ENCODE peak calls at places on chromosome 2, in nine cellular contexts. V is heart right ventricle, W is cardiac muscle cell, C is neuronal stem cell, D is body of pancreas, O is PC-9, M is esophagus squamous epithelium, S is GM12878, H is pancreas. Q is an unnamed sample.

GRCh38 chr2:179861777-179862117 is 335 bp upstream of the ZNF385B start:
- DNase-seq in V (no peak), W (no peak), C (peak; percentile 38), D (no peak), O (no peak), M (no peak), S (no peak), H (no peak), Q (no peak)

GRCh38 chr2:37569986-37570688 is 101.3 kb downstream of the CDC42EP3 start:
- DNase-seq in V (no peak), W (no peak), C (no peak), D (no peak), O (no peak), M (no peak), S (no peak), H (no peak), Q (no peak)

GRCh38 chr2:62156861-62157496 is 38.9 kb upstream of the B3GNT2 start:
- DNase-seq in V (no peak), W (no peak), C (no peak), D (no peak), O (no peak), M (no peak), S (no peak), H (no peak), Q (no peak)

GRCh38 chr2:97779141-97779540 is 65.8 kb downstream of the ZAP70 start:
- DNase-seq in V (no peak), W (no peak), C (no peak), D (no peak), O (no peak), M (no peak), S (no peak), H (no peak), Q (no peak)

GRCh38 chr2:199471443-199472057 is 13.8 kb upstream of the SATB2 start:
- DNase-seq in V (peak; percentile 64), W (peak; percentile 60), C (peak; percentile 70), D (peak; percentile 75), O (peak; percentile 69), M (no peak), S (no peak), H (peak; percentile 82), Q (no peak)

GRCh38 chr2:215171151-215171550 is 32.7 kb upstream of the ABCA12 start:
- DNase-seq in V (no peak), W (peak; percentile 23), C (no peak), D (no peak), O (no peak), M (no peak), S (peak; percentile 26), H (no peak), Q (no peak)

GRCh38 chr2:188676012-188676405 is 298.2 kb upstream of the COL3A1 start:
- DNase-seq in V (no peak), W (peak; percentile 55), C (no peak), D (no peak), O (no peak), M (no peak), S (no peak), H (no peak), Q (no peak)

GRCh38 chr2:230318190-230319121 is 8.5 kb upstream of the SP140L start:
- DNase-seq in V (no peak), W (no peak), C (no peak), D (no peak), O (no peak), M (no peak), S (peak; percentile 26), H (no peak), Q (no peak)

GRCh38 chr2:240257940-240258580 is 117.6 kb upstream of the OTOS start:
- DNase-seq in V (peak; percentile 10), W (no peak), C (no peak), D (no peak), O (no peak), M (no peak), S (no peak), H (no peak), Q (no peak)

GRCh38 chr2:240256704-240257637 is 116.5 kb upstream of the OTOS start:
- DNase-seq in V (no peak), W (no peak), C (no peak), D (no peak), O (no peak), M (no peak), S (no peak), H (no peak), Q (no peak)

GRCh38 chr2:240255165-240255491 is 114.7 kb upstream of the OTOS start:
- DNase-seq in V (no peak), W (no peak), C (no peak), D (no peak), O (no peak), M (no peak), S (no peak), H (no peak), Q (no peak)

GRCh38 chr2:240254337-240255164 is 114.1 kb upstream of the OTOS start:
- DNase-seq in V (no peak), W (no peak), C (no peak), D (no peak), O (no peak), M (no peak), S (no peak), H (no peak), Q (no peak)

DNA sequence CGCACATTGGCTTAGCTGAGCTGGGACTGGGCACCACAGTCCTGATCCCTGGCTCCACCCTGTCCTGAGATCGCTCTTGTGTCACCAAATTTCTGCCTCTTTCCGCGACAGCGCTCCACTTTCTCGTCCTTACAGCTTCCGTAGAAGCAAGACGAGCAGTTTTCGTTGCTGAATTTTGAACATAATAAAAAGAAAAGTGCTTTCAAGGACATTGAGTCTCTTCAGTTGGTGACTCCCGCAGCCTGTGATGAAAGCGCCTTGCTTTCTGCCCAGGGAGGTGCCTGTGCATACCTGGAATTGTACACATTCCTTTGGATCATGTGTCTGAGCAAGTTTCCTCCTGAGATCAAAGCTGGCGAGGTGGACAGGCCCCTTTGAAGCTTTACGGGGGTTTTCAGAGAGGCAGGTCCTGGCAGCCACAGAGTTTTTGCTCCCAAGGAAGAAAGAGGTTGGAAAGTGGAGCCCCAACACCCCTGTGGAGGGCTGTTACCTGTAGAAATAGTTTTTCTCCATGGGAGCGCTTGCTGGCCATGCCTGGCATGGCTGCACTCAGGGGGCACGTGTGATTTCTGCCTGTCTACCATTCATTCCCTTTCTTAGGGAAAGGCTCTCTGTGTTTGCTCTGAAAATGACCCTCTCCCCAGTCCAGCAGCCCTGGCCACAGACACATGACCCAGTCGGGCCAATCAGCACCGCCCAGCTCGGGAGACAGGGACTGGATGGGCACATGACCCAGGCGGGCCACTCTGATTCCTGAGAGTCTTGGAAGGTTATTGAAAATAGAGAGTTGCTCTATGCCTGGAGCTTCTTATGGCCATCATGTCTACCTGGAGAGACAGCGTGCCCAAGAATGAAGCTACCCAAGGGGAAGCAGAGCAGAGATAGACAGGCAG is 115.6 kb upstream of the OTOS start:
- DNase-seq in V (no peak), W (no peak), C (no peak), D (peak; percentile 57), O (peak; percentile 86), M (no peak), S (no peak), H (no peak), Q (no peak)
- H3K27ac ChIP-seq in V (no peak overlapping the region), W (no peak overlapping the region), C (no peak overlapping the region), D (peak overlapping the region; percentile 78), O (peak overlapping the region; percentile 61), M (peak overlapping the region; percentile 46), S (no peak overlapping the region), H (peak overlapping the region; percentile 46), Q (no peak overlapping the region)

DNA sequence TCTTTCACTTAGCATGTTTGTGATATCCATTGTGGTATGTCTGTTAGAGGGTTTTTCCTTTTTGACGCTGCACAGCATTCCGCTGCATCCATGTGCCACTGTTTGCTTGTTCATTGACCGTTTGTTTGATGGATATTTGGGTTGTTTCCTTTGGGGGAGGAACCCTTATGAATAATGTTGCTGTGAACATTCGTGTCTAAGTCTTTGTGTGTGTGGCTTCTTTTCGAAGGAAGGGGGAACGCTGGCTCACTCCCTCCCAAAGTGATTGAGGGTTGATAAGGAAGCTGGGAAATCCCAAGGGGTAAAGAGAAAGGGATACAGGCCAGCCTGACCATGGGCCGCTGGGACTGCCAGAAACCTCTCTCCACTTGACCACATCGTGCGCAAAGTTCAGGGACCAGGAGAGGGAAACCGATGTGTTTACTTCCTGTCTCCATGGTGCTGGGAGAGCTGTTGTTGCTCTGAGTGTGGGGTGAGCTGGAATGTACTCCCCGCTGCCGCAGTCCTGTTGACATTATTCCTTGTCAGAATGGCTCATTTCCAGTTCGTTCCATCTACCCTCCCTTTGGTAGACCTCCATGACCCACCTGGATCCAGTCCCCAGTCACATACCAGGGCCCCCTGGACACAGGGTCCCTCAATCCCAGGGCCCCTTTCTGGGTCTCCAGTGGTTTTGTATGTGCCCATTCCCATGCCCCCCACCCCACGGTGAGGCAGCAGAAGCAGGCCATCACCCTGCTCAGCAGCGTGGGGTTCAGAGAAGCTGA is 39.6 kb downstream of the HS1BP3 start:
- DNase-seq in V (peak; percentile 74), W (peak; percentile 99), C (no peak), D (peak; percentile 57), O (peak; percentile 74), M (no peak), S (no peak), H (no peak), Q (no peak)
- H3K4me3 ChIP-seq in V (no peak overlapping the region), W (no peak overlapping the region), C (no peak overlapping the region), D (no peak overlapping the region), O (no peak overlapping the region), M (no peak overlapping the region), S (no peak overlapping the region), H (no peak overlapping the region), Q (no peak overlapping the region)

GRCh38 chr2:28375742-28376631 is 16.7 kb upstream of the FOSL2 start:
- DNase-seq in V (no peak), W (no peak), C (no peak), D (no peak), O (no peak), M (no peak), S (no peak), H (no peak), Q (no peak)
- H3K27ac ChIP-seq in V (no peak overlapping the region), W (no peak overlapping the region), C (no peak overlapping the region), D (no peak overlapping the region), O (no peak overlapping the region), M (peak overlapping the region; percentile 85), S (no peak overlapping the region), H (no peak overlapping the region), Q (no peak overlapping the region)

GRCh38 chr2:233061007-233061590 is 957 bp downstream of the INPP5D start:
- DNase-seq in V (no peak), W (no peak), C (no peak), D (no peak), O (no peak), M (no peak), S (no peak), H (no peak), Q (no peak)

GRCh38 chr2:233062946-233063268 is 2.8 kb downstream of the INPP5D start:
- DNase-seq in V (no peak), W (no peak), C (no peak), D (no peak), O (no peak), M (no peak), S (no peak), H (no peak), Q (no peak)

GRCh38 chr2:233062447-233062842 is 2.3 kb downstream of the INPP5D start:
- DNase-seq in V (no peak), W (no peak), C (no peak), D (no peak), O (no peak), M (no peak), S (no peak), H (no peak), Q (no peak)

GRCh38 chr2:233060500-233061006 is 411 bp downstream of the INPP5D start:
- DNase-seq in V (no peak), W (no peak), C (no peak), D (no peak), O (no peak), M (no peak), S (no peak), H (no peak), Q (no peak)

DNA sequence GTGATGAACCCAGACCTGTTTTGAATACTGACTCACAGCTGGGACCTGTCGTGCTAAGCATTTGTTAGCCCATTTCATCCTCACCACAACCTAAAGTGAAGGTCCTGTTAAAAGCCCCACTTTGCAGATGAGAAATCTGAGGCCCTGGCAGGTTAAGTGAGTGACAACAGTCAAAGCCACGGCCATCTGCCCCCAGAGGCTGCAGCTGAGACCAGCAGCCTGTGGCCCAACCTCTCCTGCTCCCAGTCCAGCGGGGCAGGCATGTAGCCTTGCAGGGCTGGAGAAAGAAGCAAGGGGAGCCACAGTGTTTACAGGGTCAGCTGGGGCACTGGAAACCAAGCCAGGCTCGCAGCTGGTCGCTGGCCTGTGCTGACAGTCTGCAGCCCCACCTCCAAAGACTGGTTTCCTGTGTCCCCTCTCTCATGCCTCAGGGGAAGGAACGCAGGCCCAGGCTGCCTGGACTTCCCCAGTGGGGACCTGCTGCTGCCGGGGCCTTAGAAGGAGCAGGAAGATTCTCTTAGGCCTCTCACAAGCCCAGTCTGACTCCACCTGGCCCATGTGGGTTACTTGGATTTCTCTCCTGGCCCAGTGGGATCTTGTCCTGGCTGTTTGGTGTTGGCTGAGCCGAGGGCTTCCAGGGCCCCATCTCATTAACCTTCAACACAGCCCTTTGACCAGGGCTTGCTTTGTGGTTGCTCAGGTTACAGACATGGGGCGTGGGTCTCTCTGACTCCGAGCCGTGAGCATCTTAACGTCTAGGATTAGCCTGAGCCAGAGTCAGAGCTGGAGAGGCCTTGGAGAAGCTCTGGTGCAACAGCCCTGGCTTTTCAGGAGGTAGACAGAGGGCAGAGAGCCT is 1.7 kb downstream of the INPP5D start:
- DNase-seq in V (peak; percentile 71), W (peak; percentile 14), C (no peak), D (no peak), O (peak; percentile 31), M (no peak), S (no peak), H (no peak), Q (peak; percentile 20)
- H3K4me3 ChIP-seq in V (peak overlapping the region; percentile 67), W (no peak overlapping the region), C (no peak overlapping the region), D (no peak overlapping the region), O (no peak overlapping the region), M (peak overlapping the region; percentile 71), S (peak overlapping the region; percentile 94), H (no peak overlapping the region), Q (peak overlapping the region; percentile 100)

Q was measured in CD8-positive, alpha-beta memory T cell.